ENCODE peak calls at places on chromosome 12, in four cellular contexts. C, T, W and S are unnamed samples. For H3K4me1, the result is how much of the 10 kb centered on the place peaks cover.

GRCh38 chr12:63045020-63045860 is 105.8 kb downstream of the AVPR1A start:
- DNase-seq in C (no peak), T (no peak), W (no peak), S (no peak)

GRCh38 chr12:84697141-84697540 is 215.5 kb downstream of the SLC6A15 start:
- DNase-seq in C (no peak), T (no peak), W (no peak), S (no peak)

GRCh38 chr12:87323369-87323768 is 705.8 kb downstream of the C12orf50 start:
- DNase-seq in C (no peak), T (no peak), W (no peak), S (no peak)

GRCh38 chr12:104414581-104415305 is 42.0 kb upstream of the CHST11 start:
- DNase-seq in C (no peak), T (no peak), W (no peak), S (no peak)

GRCh38 chr12:41988715-41989114 is 156.0 kb downstream of the GXYLT1 start:
- DNase-seq in C (no peak), T (no peak), W (no peak), S (no peak)

GRCh38 chr12:16358896-16359295 is 11.5 kb downstream of the MGST1 start:
- DNase-seq in C (no peak), T (no peak), W (no peak), S (no peak)

GRCh38 chr12:48106574-48107251 is 834 bp upstream of the SENP1 start:
- DNase-seq in C (no peak), T (no peak), W (no peak), S (no peak)

GRCh38 chr12:92945659-92946220 is 16.6 kb upstream of the EEA1 start:
- DNase-seq in C (no peak), T (no peak), W (no peak), S (no peak)

GRCh38 chr12:22163594-22163993 is 117.6 kb downstream of the CMAS start:
- DNase-seq in C (no peak), T (no peak), W (no peak), S (no peak)

GRCh38 chr12:6780573-6780972 is 8.3 kb downstream of the LAG3 start:
- DNase-seq in C (no peak), T (no peak), W (no peak), S (no peak)

GRCh38 chr12:113860950-113861349 is 105.2 kb downstream of the RBM19 start:
- DNase-seq in C (no peak), T (no peak), W (no peak), S (no peak)

GRCh38 chr12:131047789-131048610 is 94.3 kb downstream of the ADGRD1 start:
- DNase-seq in C (no peak), T (no peak), W (no peak), S (peak)

GRCh38 chr12:55933158-55933798 is 2.3 kb downstream of the DGKA start:
- DNase-seq in C (no peak), T (no peak), W (no peak), S (no peak)
- H3K4me1 ChIP-seq in C (under half), T (under half), W (under half), S (under half)

GRCh38 chr12:101777476-101777875 is 38.2 kb upstream of the SYCP3 start:
- DNase-seq in C (no peak), T (no peak), W (no peak), S (no peak)

GRCh38 chr12:101773560-101774206 is 34.4 kb upstream of the SYCP3 start:
- DNase-seq in C (peak), T (peak), W (peak), S (peak)

GRCh38 chr12:101777978-101778377 is 38.7 kb upstream of the SYCP3 start:
- DNase-seq in C (no peak), T (no peak), W (no peak), S (peak)

GRCh38 chr12:101779200-101779599 is 39.9 kb upstream of the SYCP3 start:
- DNase-seq in C (no peak), T (no peak), W (no peak), S (no peak)

GRCh38 chr12:101775814-101776213 is 36.6 kb upstream of the SYCP3 start:
- DNase-seq in C (no peak), T (no peak), W (no peak), S (no peak)
- H3K4me1 ChIP-seq in C (under half), T (under half), W (under half), S (under half)

DNA sequence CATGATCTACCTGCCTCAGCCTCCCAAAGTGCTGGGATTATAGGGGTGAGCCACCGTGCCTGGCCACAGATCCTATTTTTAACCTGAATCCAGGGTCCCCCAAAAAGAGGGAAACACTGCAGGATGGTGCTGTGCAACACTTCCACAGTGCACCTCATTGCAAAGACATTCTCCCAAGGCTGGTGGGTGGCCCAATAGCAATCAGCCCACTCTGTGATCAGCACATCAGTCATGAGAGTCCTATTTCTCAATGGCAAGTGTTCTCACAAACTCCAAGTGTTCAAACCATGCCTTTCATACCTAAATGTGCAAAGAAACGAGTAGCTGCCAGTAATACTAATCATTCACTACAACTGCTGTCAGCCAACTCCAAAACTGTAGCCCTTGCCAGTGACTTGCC is 612.9 kb downstream of the CCER1 start:
- DNase-seq in C (no peak), T (no peak), W (no peak), S (no peak)
- H3K4me1 ChIP-seq in C (under half), T (under half), W (under half), S (under half)

GRCh38 chr12:27207626-27208413 is 36.3 kb upstream of the STK38L start:
- DNase-seq in C (no peak), T (no peak), W (peak), S (no peak)
- H3K4me1 ChIP-seq in C (under half), T (under half), W (under half), S (under half)

GRCh38 chr12:52197371-52198231 is 5.8 kb upstream of the KRT80 start:
- DNase-seq in C (peak), T (no peak), W (peak), S (no peak)
- H3K4me1 ChIP-seq in C (under half), T (under half), W (under half), S (under half)

GRCh38 chr12:124744273-124744640 is 119.4 kb downstream of the SCARB1 start:
- DNase-seq in C (no peak), T (no peak), W (no peak), S (no peak)

GRCh38 chr12:124742111-124742510 is 121.6 kb downstream of the SCARB1 start:
- DNase-seq in C (no peak), T (no peak), W (no peak), S (no peak)

GRCh38 chr12:124743479-124744272 is 120.0 kb downstream of the SCARB1 start:
- DNase-seq in C (no peak), T (no peak), W (no peak), S (no peak)

GRCh38 chr12:124741211-124741610 is 122.5 kb downstream of the SCARB1 start:
- DNase-seq in C (no peak), T (no peak), W (no peak), S (no peak)

GRCh38 chr12:124742702-124743101 is 121.0 kb downstream of the SCARB1 start:
- DNase-seq in C (no peak), T (no peak), W (no peak), S (no peak)
- H3K4me1 ChIP-seq in C (under half), T (under half), W (under half), S (under half)

GRCh38 chr12:128800606-128801005 is 23.2 kb downstream of the SLC15A4 start:
- DNase-seq in C (no peak), T (no peak), W (no peak), S (peak)
- H3K4me1 ChIP-seq in C (under half), T (under half), W (under half), S (half or more)

GRCh38 chr12:94768398-94769039 is 118.2 kb upstream of the TMCC3 start:
- DNase-seq in C (no peak), T (no peak), W (no peak), S (no peak)
- H3K4me1 ChIP-seq in C (under half), T (under half), W (under half), S (under half)

GRCh38 chr12:57153420-57153997 is 6.1 kb upstream of the LRP1-AS start:
- DNase-seq in C (no peak), T (no peak), W (no peak), S (no peak)
- H3K4me1 ChIP-seq in C (under half), T (under half), W (under half), S (under half)

GRCh38 chr12:121921106-121921505 is 2.7 kb downstream of the CFAP251 start:
- DNase-seq in C (no peak), T (no peak), W (no peak), S (no peak)
- H3K4me1 ChIP-seq in C (under half), T (under half), W (under half), S (under half)